ENCODE peak calls at places on chromosomes 1 and 21, in seven cellular contexts. One of them, this sample, is unnamed.

GRCh38 chr1:228465571-228466146 is 21.5 kb upstream of the RNF187 start:
- DNase-seq in GM12878: no peak
- DNase-seq in H1: no peak
- DNase-seq in HCT116: no peak
- DNase-seq in K562: no peak
- DNase-seq in SK-N-SH: no peak
- DNase-seq in HepG2: no peak
- DNase-seq in this sample: no peak

GRCh38 chr1:160858127-160858909 is 4.4 kb downstream of the CD244 start:
- DNase-seq in SK-N-SH: no peak
- DNase-seq in HepG2: no peak
- DNase-seq in GM12878: no peak
- DNase-seq in HCT116: no peak
- DNase-seq in K562: no peak
- DNase-seq in H1: no peak
- DNase-seq in this sample: no peak

GRCh38 chr1:115300087-115300856 is 37.8 kb downstream of the NGF start:
- DNase-seq in SK-N-SH: no peak
- DNase-seq in K562: no peak
- DNase-seq in HCT116: no peak
- DNase-seq in GM12878: no peak
- DNase-seq in HepG2: no peak
- DNase-seq in H1: no peak
- DNase-seq in this sample: no peak

GRCh38 chr1:94705755-94706154 is 114.4 kb upstream of the SLC44A3 start:
- DNase-seq in HepG2: no peak
- DNase-seq in SK-N-SH: no peak
- DNase-seq in H1: no peak
- DNase-seq in GM12878: no peak
- DNase-seq in HCT116: no peak
- DNase-seq in K562: no peak
- DNase-seq in this sample: no peak

GRCh38 chr1:89274431-89274857 is 1.8 kb upstream of the GBP5 start:
- DNase-seq in SK-N-SH: no peak
- DNase-seq in HCT116: no peak
- DNase-seq in H1: no peak
- DNase-seq in GM12878: no peak
- DNase-seq in K562: no peak
- DNase-seq in HepG2: no peak
- DNase-seq in this sample: peak

GRCh38 chr1:224042557-224043118 is 71.3 kb upstream of the FBXO28 start:
- DNase-seq in K562: no peak
- DNase-seq in GM12878: no peak
- DNase-seq in H1: no peak
- DNase-seq in SK-N-SH: no peak
- DNase-seq in HepG2: no peak
- DNase-seq in HCT116: no peak
- DNase-seq in this sample: no peak

GRCh38 chr21:29501451-29501850 is 202.7 kb downstream of the BACH1 start:
- DNase-seq in GM12878: no peak
- DNase-seq in HCT116: no peak
- DNase-seq in SK-N-SH: no peak
- DNase-seq in H1: no peak
- DNase-seq in K562: no peak
- DNase-seq in HepG2: no peak
- DNase-seq in this sample: no peak

GRCh38 chr1:185585770-185586169 is 148.4 kb upstream of the HMCN1 start:
- DNase-seq in HepG2: peak
- DNase-seq in K562: no peak
- DNase-seq in H1: no peak
- DNase-seq in HCT116: no peak
- DNase-seq in SK-N-SH: no peak
- DNase-seq in GM12878: no peak
- DNase-seq in this sample: no peak

GRCh38 chr1:44786138-44786840 is 1.7 kb downstream of the BEST4 start:
- DNase-seq in HepG2: peak
- DNase-seq in HCT116: peak
- DNase-seq in K562: peak
- DNase-seq in SK-N-SH: peak
- DNase-seq in GM12878: no peak
- DNase-seq in H1: peak
- DNase-seq in this sample: no peak

GRCh38 chr1:8077120-8077573 is 51.0 kb upstream of the ERRFI1 start:
- DNase-seq in H1: no peak
- DNase-seq in K562: peak
- DNase-seq in GM12878: no peak
- DNase-seq in SK-N-SH: no peak
- DNase-seq in HepG2: peak
- DNase-seq in HCT116: peak
- DNase-seq in this sample: peak

GRCh38 chr1:85583355-85584263 is 3.0 kb downstream of the CCN1 start:
- DNase-seq in HCT116: no peak
- DNase-seq in GM12878: no peak
- DNase-seq in H1: peak
- DNase-seq in HepG2: no peak
- DNase-seq in K562: no peak
- DNase-seq in SK-N-SH: no peak
- DNase-seq in this sample: no peak

DNA sequence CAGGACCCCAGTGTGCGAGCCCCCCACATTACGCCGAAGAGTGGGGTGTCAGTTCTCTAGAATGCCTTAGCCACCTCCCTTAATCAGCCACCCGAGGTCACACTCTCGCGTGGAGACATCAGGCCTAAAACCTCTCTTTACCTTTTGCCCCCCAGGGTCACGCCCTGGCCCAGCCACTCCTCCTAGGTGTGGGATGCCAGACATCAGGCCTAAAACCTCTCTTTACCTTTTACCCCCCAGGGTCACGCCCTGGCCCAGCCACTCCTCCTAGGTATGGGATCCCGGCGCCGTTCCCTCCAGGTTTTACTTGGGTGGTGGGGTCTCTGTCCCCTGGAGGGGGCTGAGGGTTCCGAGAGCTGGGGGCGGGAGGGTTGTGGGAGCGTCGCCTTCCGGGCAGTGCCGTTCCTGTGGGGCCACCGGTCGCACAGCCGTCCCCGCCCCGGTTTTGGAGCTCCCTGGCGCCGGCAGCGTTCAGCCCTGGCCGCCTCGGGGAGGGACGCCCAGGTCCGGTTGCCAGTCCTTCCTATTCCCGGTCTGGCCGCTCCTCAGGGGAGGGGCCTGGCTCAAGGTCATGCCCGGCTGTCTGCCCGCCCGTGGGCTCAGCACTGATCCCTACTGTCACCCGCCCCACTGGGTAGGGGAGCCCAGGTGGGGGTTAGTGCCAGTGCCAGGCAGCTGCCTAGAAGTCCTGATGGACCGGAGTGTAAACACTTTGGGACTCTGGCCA is 882 bp downstream of the VPS13D start:
- DNase-seq in GM12878: no peak
- DNase-seq in HepG2: peak
- DNase-seq in H1: peak
- DNase-seq in K562: peak
- DNase-seq in SK-N-SH: peak
- DNase-seq in HCT116: no peak
- DNase-seq in this sample: peak
- TF ChIP-seq JUND in GM12878: no peak
- TF ChIP-seq JUND in HepG2: no peak
- TF ChIP-seq JUND in H1: no peak
- TF ChIP-seq JUND in K562: no peak
- TF ChIP-seq JUND in SK-N-SH: no peak
- TF ChIP-seq JUND in HCT116: no peak
- TF ChIP-seq JUND in this sample: no peak

GRCh38 chr1:55284856-55285255 is 69.7 kb upstream of the USP24 start:
- DNase-seq in H1: no peak
- DNase-seq in HCT116: peak
- DNase-seq in GM12878: peak
- DNase-seq in SK-N-SH: peak
- DNase-seq in K562: no peak
- DNase-seq in HepG2: no peak
- DNase-seq in this sample: peak
- TF ChIP-seq JUND in H1: no peak
- TF ChIP-seq JUND in HCT116: no peak
- TF ChIP-seq JUND in GM12878: no peak
- TF ChIP-seq JUND in SK-N-SH: no peak
- TF ChIP-seq JUND in K562: no peak
- TF ChIP-seq JUND in HepG2: no peak
- TF ChIP-seq JUND in this sample: no peak

GRCh38 chr1:206588492-206588891 is 23.8 kb downstream of the EIF2D start:
- DNase-seq in H1: no peak
- DNase-seq in HCT116: no peak
- DNase-seq in GM12878: no peak
- DNase-seq in SK-N-SH: no peak
- DNase-seq in HepG2: no peak
- DNase-seq in K562: no peak
- DNase-seq in this sample: no peak

GRCh38 chr1:206589206-206589605 is 23.1 kb downstream of the EIF2D start:
- DNase-seq in HepG2: no peak
- DNase-seq in SK-N-SH: no peak
- DNase-seq in HCT116: no peak
- DNase-seq in GM12878: no peak
- DNase-seq in H1: no peak
- DNase-seq in K562: no peak
- DNase-seq in this sample: no peak

GRCh38 chr1:206586501-206587445 is 25.5 kb downstream of the EIF2D start:
- DNase-seq in H1: no peak
- DNase-seq in GM12878: no peak
- DNase-seq in HCT116: no peak
- DNase-seq in SK-N-SH: no peak
- DNase-seq in K562: no peak
- DNase-seq in HepG2: no peak
- DNase-seq in this sample: peak

GRCh38 chr1:206590025-206590834 is 22.0 kb downstream of the EIF2D start:
- DNase-seq in K562: peak
- DNase-seq in H1: no peak
- DNase-seq in SK-N-SH: no peak
- DNase-seq in HepG2: no peak
- DNase-seq in GM12878: no peak
- DNase-seq in HCT116: peak
- DNase-seq in this sample: no peak

DNA sequence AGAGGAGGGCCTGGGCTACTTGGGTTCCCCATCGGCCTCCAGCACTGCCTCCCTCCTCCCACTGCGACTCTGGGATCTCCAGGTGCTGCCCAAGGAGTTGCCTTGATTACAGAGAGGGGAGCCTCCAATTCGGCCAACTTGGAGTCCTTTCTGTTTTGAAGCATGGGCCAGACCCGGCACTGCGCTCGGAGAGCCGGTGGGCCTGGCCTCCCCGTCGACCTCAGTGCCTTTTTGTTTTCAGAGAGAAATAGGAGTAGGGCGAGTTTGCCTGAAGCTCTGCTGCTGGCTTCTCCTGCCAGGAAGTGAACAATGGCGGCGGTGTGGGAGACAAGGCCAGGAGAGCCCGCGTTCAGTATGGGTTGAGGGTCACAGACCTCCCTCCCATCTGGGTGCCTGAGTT is 24.4 kb downstream of the EIF2D start:
- DNase-seq in HCT116: no peak
- DNase-seq in K562: no peak
- DNase-seq in SK-N-SH: no peak
- DNase-seq in HepG2: no peak
- DNase-seq in GM12878: no peak
- DNase-seq in H1: no peak
- DNase-seq in this sample: no peak
- TF ChIP-seq JUND in HCT116: no peak
- TF ChIP-seq JUND in K562: no peak
- TF ChIP-seq JUND in SK-N-SH: no peak
- TF ChIP-seq JUND in HepG2: no peak
- TF ChIP-seq JUND in GM12878: no peak
- TF ChIP-seq JUND in H1: no peak
- TF ChIP-seq JUND in this sample: no peak

GRCh38 chr1:19055001-19055400 is 98.5 kb upstream of the IFFO2 start:
- DNase-seq in HepG2: no peak
- DNase-seq in K562: no peak
- DNase-seq in H1: no peak
- DNase-seq in SK-N-SH: no peak
- DNase-seq in HCT116: no peak
- DNase-seq in GM12878: no peak
- DNase-seq in this sample: no peak
- TF ChIP-seq JUND in HepG2: no peak
- TF ChIP-seq JUND in K562: no peak
- TF ChIP-seq JUND in H1: no peak
- TF ChIP-seq JUND in SK-N-SH: no peak
- TF ChIP-seq JUND in HCT116: no peak
- TF ChIP-seq JUND in GM12878: no peak
- TF ChIP-seq JUND in this sample: no peak

DNA sequence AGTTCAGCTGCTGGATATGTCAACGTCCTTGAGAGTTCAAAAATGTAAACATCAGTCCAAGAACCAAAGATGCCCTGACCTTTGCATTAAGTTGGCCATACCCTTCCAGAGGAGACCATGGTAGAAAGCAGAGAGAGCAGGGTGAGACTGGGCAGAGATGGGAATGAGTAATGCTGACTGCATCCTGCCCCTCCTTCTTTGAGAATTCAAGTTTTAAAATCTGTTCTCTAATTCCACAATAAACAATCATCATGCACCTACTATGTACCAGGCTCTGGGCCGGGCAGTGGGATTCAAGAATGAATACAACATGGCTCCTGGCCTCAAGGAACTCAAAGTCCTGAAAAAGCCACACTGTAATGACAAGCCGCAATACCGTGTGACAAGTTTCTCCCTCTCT is 3.9 kb upstream of the HAO2 start:
- DNase-seq in H1: no peak
- DNase-seq in GM12878: no peak
- DNase-seq in SK-N-SH: no peak
- DNase-seq in HepG2: no peak
- DNase-seq in K562: no peak
- DNase-seq in HCT116: no peak
- DNase-seq in this sample: no peak
- TF ChIP-seq JUND in H1: no peak
- TF ChIP-seq JUND in GM12878: no peak
- TF ChIP-seq JUND in SK-N-SH: no peak
- TF ChIP-seq JUND in HepG2: no peak
- TF ChIP-seq JUND in K562: no peak
- TF ChIP-seq JUND in HCT116: no peak
- TF ChIP-seq JUND in this sample: no peak